ENCODE peak calls at places on chromosome 1, in seven cellular contexts. One of them, this sample, is unnamed. For H3K4me1, the result is how much of the 10 kb centered on the place peaks cover.

GRCh38 chr1:179775009-179775408 is 31.9 kb downstream of the FAM163A start:
- DNase-seq in A549: no peak
- DNase-seq in upper lobe of left lung: no peak
- DNase-seq in stomach: no peak
- DNase-seq in Panc1: no peak
- DNase-seq in GM23338: no peak
- DNase-seq in body of pancreas: no peak
- DNase-seq in this sample: peak

GRCh38 chr1:89975540-89976125 is 19.3 kb upstream of the ZNF326 start:
- DNase-seq in A549: no peak
- DNase-seq in Panc1: no peak
- DNase-seq in upper lobe of left lung: no peak
- DNase-seq in body of pancreas: no peak
- DNase-seq in GM23338: no peak
- DNase-seq in stomach: no peak
- DNase-seq in this sample: no peak

GRCh38 chr1:87513971-87514660 is 185.4 kb downstream of the LMO4 start:
- DNase-seq in upper lobe of left lung: no peak
- DNase-seq in A549: no peak
- DNase-seq in stomach: no peak
- DNase-seq in GM23338: no peak
- DNase-seq in body of pancreas: no peak
- DNase-seq in Panc1: no peak
- DNase-seq in this sample: no peak

GRCh38 chr1:80158771-80159170 is 1152.2 kb upstream of the ADGRL4 start:
- DNase-seq in upper lobe of left lung: no peak
- DNase-seq in body of pancreas: no peak
- DNase-seq in GM23338: no peak
- DNase-seq in Panc1: no peak
- DNase-seq in stomach: no peak
- DNase-seq in A549: no peak
- DNase-seq in this sample: no peak

GRCh38 chr1:207336559-207337467 is 15.3 kb downstream of the CD55 start:
- DNase-seq in Panc1: no peak
- DNase-seq in A549: peak
- DNase-seq in GM23338: no peak
- DNase-seq in stomach: no peak
- DNase-seq in body of pancreas: no peak
- DNase-seq in upper lobe of left lung: no peak
- DNase-seq in this sample: no peak

GRCh38 chr1:55718758-55719671 is 503.9 kb upstream of the USP24 start:
- DNase-seq in Panc1: no peak
- DNase-seq in GM23338: peak
- DNase-seq in upper lobe of left lung: no peak
- DNase-seq in body of pancreas: peak
- DNase-seq in A549: peak
- DNase-seq in stomach: peak
- DNase-seq in this sample: peak

GRCh38 chr1:109763646-109764415 is at the start of gene EPS8L3:
- DNase-seq in Panc1: no peak
- DNase-seq in upper lobe of left lung: no peak
- DNase-seq in stomach: peak
- DNase-seq in A549: peak
- DNase-seq in body of pancreas: peak
- DNase-seq in GM23338: no peak
- DNase-seq in this sample: peak

GRCh38 chr1:42290130-42290529 is 44.9 kb downstream of the FOXJ3 start:
- DNase-seq in body of pancreas: no peak
- DNase-seq in Panc1: no peak
- DNase-seq in GM23338: no peak
- DNase-seq in upper lobe of left lung: no peak
- DNase-seq in A549: no peak
- DNase-seq in stomach: no peak
- DNase-seq in this sample: no peak

GRCh38 chr1:154407866-154408777 is 3.0 kb downstream of the IL6R start:
- DNase-seq in upper lobe of left lung: no peak
- DNase-seq in A549: no peak
- DNase-seq in stomach: no peak
- DNase-seq in body of pancreas: peak
- DNase-seq in Panc1: no peak
- DNase-seq in GM23338: no peak
- DNase-seq in this sample: no peak

GRCh38 chr1:151311589-151312331 is 15.5 kb downstream of the PI4KB start:
- DNase-seq in body of pancreas: peak
- DNase-seq in GM23338: no peak
- DNase-seq in upper lobe of left lung: no peak
- DNase-seq in Panc1: peak
- DNase-seq in stomach: peak
- DNase-seq in A549: peak
- DNase-seq in this sample: peak

DNA sequence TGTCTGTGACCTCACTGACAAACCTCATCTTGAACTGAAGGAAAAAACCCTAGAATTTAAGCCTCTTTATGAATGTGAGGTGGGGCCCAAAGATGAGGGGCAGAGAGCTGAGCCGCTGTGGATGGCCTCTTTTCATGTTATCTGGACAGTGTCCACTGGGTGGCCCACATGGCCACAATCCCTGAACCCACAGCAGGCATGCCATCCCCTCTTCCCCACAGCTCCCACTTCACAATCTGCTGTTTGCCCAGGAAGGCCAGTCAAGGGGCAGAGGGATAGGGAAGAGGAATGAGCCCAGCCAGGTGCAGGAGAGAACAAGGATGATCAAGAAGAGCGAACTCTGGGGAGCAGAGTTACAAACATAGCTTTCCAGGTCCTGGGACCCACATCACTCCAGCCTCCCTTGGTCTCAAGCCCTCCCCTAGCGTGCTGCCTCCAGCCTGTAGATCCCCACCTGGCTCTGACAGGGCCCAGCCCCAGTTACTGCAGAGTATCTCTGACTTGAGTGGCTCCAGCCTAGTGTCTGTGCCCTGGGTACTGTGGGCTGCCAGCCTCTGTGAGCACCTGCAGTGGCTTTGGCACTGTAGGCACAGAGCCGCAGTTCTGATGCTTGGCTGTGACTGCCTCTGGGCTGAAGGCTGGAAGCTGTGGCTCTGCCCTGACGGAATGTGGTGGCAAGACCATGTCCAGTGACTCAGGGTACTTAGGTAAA is 1.9 kb upstream of the SLFNL1 start:
- DNase-seq in GM23338: peak
- DNase-seq in stomach: no peak
- DNase-seq in A549: no peak
- DNase-seq in body of pancreas: no peak
- DNase-seq in Panc1: no peak
- DNase-seq in upper lobe of left lung: no peak
- DNase-seq in this sample: no peak
- TF ChIP-seq CTCF in GM23338: peak
- TF ChIP-seq CTCF in stomach: no peak
- TF ChIP-seq CTCF in A549: no peak
- TF ChIP-seq CTCF in body of pancreas: peak
- TF ChIP-seq CTCF in Panc1: no peak
- TF ChIP-seq CTCF in upper lobe of left lung: no peak
- TF ChIP-seq CTCF in this sample: no peak

DNA sequence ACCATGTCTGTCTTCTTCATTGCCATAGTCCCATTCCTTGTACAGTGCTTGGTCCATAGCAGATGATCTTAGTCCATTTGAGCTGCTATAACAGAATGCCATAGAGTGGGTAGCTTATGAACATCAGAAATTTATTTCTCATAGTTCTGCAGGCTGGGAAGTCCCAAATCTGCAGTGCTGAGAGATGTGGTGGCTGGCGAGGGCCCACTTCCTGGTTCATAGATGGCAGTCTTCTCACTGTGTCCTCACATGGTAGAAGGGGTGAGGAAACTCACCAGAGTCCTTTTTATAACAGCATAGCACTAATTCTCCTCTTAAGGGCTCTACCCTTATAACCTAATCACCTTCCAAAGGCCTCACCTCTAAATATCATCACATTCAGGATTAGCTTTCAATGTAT is 23.1 kb upstream of the RAP1A start:
- DNase-seq in body of pancreas: no peak
- DNase-seq in stomach: peak
- DNase-seq in Panc1: no peak
- DNase-seq in A549: no peak
- DNase-seq in GM23338: no peak
- DNase-seq in upper lobe of left lung: no peak
- DNase-seq in this sample: no peak
- H3K27ac ChIP-seq in body of pancreas: no peak
- H3K27ac ChIP-seq in stomach: peak
- H3K27ac ChIP-seq in Panc1: no peak
- H3K27ac ChIP-seq in A549: no peak
- H3K27ac ChIP-seq in GM23338: no peak
- H3K27ac ChIP-seq in upper lobe of left lung: peak
- H3K27ac ChIP-seq in this sample: no peak

GRCh38 chr1:30755334-30755733 is 2.2 kb downstream of the LAPTM5 start:
- DNase-seq in A549: no peak
- DNase-seq in body of pancreas: no peak
- DNase-seq in stomach: no peak
- DNase-seq in upper lobe of left lung: no peak
- DNase-seq in Panc1: no peak
- DNase-seq in GM23338: no peak
- DNase-seq in this sample: no peak
- H3K4me1 ChIP-seq in A549: under half
- H3K4me1 ChIP-seq in body of pancreas: under half
- H3K4me1 ChIP-seq in stomach: under half
- H3K4me1 ChIP-seq in upper lobe of left lung: under half
- H3K4me1 ChIP-seq in Panc1: under half
- H3K4me1 ChIP-seq in GM23338: under half
- H3K4me1 ChIP-seq in this sample: under half

GRCh38 chr1:88976235-88976634 is 16.2 kb downstream of the KYAT3 start:
- DNase-seq in upper lobe of left lung: no peak
- DNase-seq in Panc1: no peak
- DNase-seq in A549: no peak
- DNase-seq in body of pancreas: no peak
- DNase-seq in stomach: no peak
- DNase-seq in GM23338: no peak
- DNase-seq in this sample: no peak

GRCh38 chr1:88979054-88979748 is 13.2 kb downstream of the KYAT3 start:
- DNase-seq in stomach: no peak
- DNase-seq in body of pancreas: no peak
- DNase-seq in A549: no peak
- DNase-seq in Panc1: no peak
- DNase-seq in upper lobe of left lung: no peak
- DNase-seq in GM23338: no peak
- DNase-seq in this sample: no peak

GRCh38 chr1:88973520-88974137 is 18.8 kb downstream of the KYAT3 start:
- DNase-seq in GM23338: peak
- DNase-seq in A549: peak
- DNase-seq in body of pancreas: no peak
- DNase-seq in stomach: no peak
- DNase-seq in Panc1: no peak
- DNase-seq in upper lobe of left lung: no peak
- DNase-seq in this sample: no peak
- TF ChIP-seq CTCF in GM23338: peak
- TF ChIP-seq CTCF in A549: peak
- TF ChIP-seq CTCF in body of pancreas: peak
- TF ChIP-seq CTCF in stomach: no peak
- TF ChIP-seq CTCF in Panc1: peak
- TF ChIP-seq CTCF in upper lobe of left lung: peak
- TF ChIP-seq CTCF in this sample: peak